ENCODE peak calls at places on chromosomes 2 and 18, in five cellular contexts. One of them, this sample, is unnamed.

GRCh38 chr2:8394131-8394530 is 287.7 kb upstream of the ID2 start:
- DNase-seq in neural progenitor cell: no peak
- DNase-seq in DND-41: peak; percentile 29
- DNase-seq in neuronal stem cell: no peak
- DNase-seq in A549: no peak
- DNase-seq in this sample: no peak

GRCh38 chr2:20541651-20542050 is 94.8 kb downstream of the RHOB start:
- DNase-seq in neural progenitor cell: no peak
- DNase-seq in DND-41: no peak
- DNase-seq in neuronal stem cell: no peak
- DNase-seq in A549: no peak
- DNase-seq in this sample: no peak

GRCh38 chr2:119106301-119106897 is 52.2 kb downstream of the C1QL2 start:
- DNase-seq in neural progenitor cell: peak; percentile 85
- DNase-seq in DND-41: peak; percentile 63
- DNase-seq in neuronal stem cell: peak; percentile 71
- DNase-seq in A549: no peak
- DNase-seq in this sample: peak; percentile 7

GRCh38 chr2:203670939-203671338 is 35.5 kb upstream of the CD28 start:
- DNase-seq in neural progenitor cell: no peak
- DNase-seq in DND-41: no peak
- DNase-seq in neuronal stem cell: no peak
- DNase-seq in A549: no peak
- DNase-seq in this sample: no peak

GRCh38 chr2:45014016-45014702 is 4.9 kb upstream of the SIX2 start:
- DNase-seq in neural progenitor cell: peak; percentile 89
- DNase-seq in DND-41: no peak
- DNase-seq in neuronal stem cell: no peak
- DNase-seq in A549: peak; percentile 96
- DNase-seq in this sample: no peak

GRCh38 chr2:120805590-120805989 is 69.9 kb downstream of the GLI2 start:
- DNase-seq in neural progenitor cell: no peak
- DNase-seq in DND-41: no peak
- DNase-seq in neuronal stem cell: no peak
- DNase-seq in A549: no peak
- DNase-seq in this sample: no peak

GRCh38 chr2:230898016-230898415 is 27.0 kb downstream of the GPR55 start:
- DNase-seq in neural progenitor cell: no peak
- DNase-seq in DND-41: no peak
- DNase-seq in neuronal stem cell: no peak
- DNase-seq in A549: no peak
- DNase-seq in this sample: no peak

GRCh38 chr18:71327443-71328120 is 1038.7 kb downstream of the SOCS6 start:
- DNase-seq in neural progenitor cell: no peak
- DNase-seq in DND-41: no peak
- DNase-seq in neuronal stem cell: no peak
- DNase-seq in A549: no peak
- DNase-seq in this sample: no peak

GRCh38 chr2:219687266-219687665 is 59.8 kb downstream of the SLC4A3 start:
- DNase-seq in neural progenitor cell: no peak
- DNase-seq in DND-41: no peak
- DNase-seq in neuronal stem cell: no peak
- DNase-seq in A549: no peak
- DNase-seq in this sample: peak; percentile 87

GRCh38 chr2:158529379-158530110 is 72.8 kb downstream of the PKP4 start:
- DNase-seq in neural progenitor cell: no peak
- DNase-seq in DND-41: no peak
- DNase-seq in neuronal stem cell: no peak
- DNase-seq in A549: no peak
- DNase-seq in this sample: peak; percentile 72

GRCh38 chr2:235493775-235494715 is at the start of gene AGAP1:
- DNase-seq in neural progenitor cell: peak; percentile 96
- DNase-seq in DND-41: no peak
- DNase-seq in neuronal stem cell: peak; percentile 86
- DNase-seq in A549: peak; percentile 70
- DNase-seq in this sample: peak; percentile 64

GRCh38 chr2:129734343-129735034 is 245.0 kb upstream of the RAB6C start:
- DNase-seq in neural progenitor cell: no peak
- DNase-seq in DND-41: no peak
- DNase-seq in neuronal stem cell: no peak
- DNase-seq in A549: no peak
- DNase-seq in this sample: no peak

GRCh38 chr2:119264781-119265692 is 41.4 kb downstream of the STEAP3 start:
- DNase-seq in neural progenitor cell: peak; percentile 72
- DNase-seq in DND-41: peak; percentile 40
- DNase-seq in neuronal stem cell: no peak
- DNase-seq in A549: peak; percentile 60
- DNase-seq in this sample: no peak

GRCh38 chr2:158893057-158893456 is 75.4 kb upstream of the TANC1 start:
- DNase-seq in neural progenitor cell: no peak
- DNase-seq in DND-41: no peak
- DNase-seq in neuronal stem cell: no peak
- DNase-seq in A549: no peak
- DNase-seq in this sample: peak; percentile 65

GRCh38 chr2:174210861-174211260 is 37.5 kb downstream of the OLA1 start:
- DNase-seq in neural progenitor cell: no peak
- DNase-seq in DND-41: no peak
- DNase-seq in neuronal stem cell: no peak
- DNase-seq in A549: no peak
- DNase-seq in this sample: no peak

GRCh38 chr2:99084256-99084655 is 57.3 kb upstream of the C2orf15 start:
- DNase-seq in neural progenitor cell: peak; percentile 13
- DNase-seq in DND-41: no peak
- DNase-seq in neuronal stem cell: no peak
- DNase-seq in A549: no peak
- DNase-seq in this sample: no peak

GRCh38 chr18:4658804-4659203 is 203.7 kb upstream of the DLGAP1 start:
- DNase-seq in neural progenitor cell: no peak
- DNase-seq in DND-41: no peak
- DNase-seq in neuronal stem cell: no peak
- DNase-seq in A549: no peak
- DNase-seq in this sample: no peak

GRCh38 chr2:217105733-217106649 is 246.1 kb upstream of the TNP1 start:
- DNase-seq in neural progenitor cell: no peak
- DNase-seq in DND-41: no peak
- DNase-seq in neuronal stem cell: no peak
- DNase-seq in A549: peak; percentile 43
- DNase-seq in this sample: peak; percentile 99

GRCh38 chr2:172107690-172108586 is 5.2 kb upstream of the DLX2 start:
- DNase-seq in neural progenitor cell: peak; percentile 35
- DNase-seq in DND-41: no peak
- DNase-seq in neuronal stem cell: peak; percentile 9
- DNase-seq in A549: no peak
- DNase-seq in this sample: no peak

GRCh38 chr2:45748239-45748638 is 96.8 kb downstream of the PRKCE start:
- DNase-seq in neural progenitor cell: no peak
- DNase-seq in DND-41: no peak
- DNase-seq in neuronal stem cell: no peak
- DNase-seq in A549: no peak
- DNase-seq in this sample: peak; percentile 13

GRCh38 chr2:219175928-219176817 is 552 bp downstream of the CNPPD1 start:
- DNase-seq in neural progenitor cell: peak; percentile 81
- DNase-seq in DND-41: no peak
- DNase-seq in neuronal stem cell: peak; percentile 59
- DNase-seq in A549: peak; percentile 33
- DNase-seq in this sample: peak; percentile 16

GRCh38 chr2:201175971-201176570 is 6.9 kb upstream of the CASP10 start:
- DNase-seq in neural progenitor cell: no peak
- DNase-seq in DND-41: no peak
- DNase-seq in neuronal stem cell: no peak
- DNase-seq in A549: no peak
- DNase-seq in this sample: no peak

GRCh38 chr2:62137431-62137830 is 58.5 kb upstream of the B3GNT2 start:
- DNase-seq in neural progenitor cell: no peak
- DNase-seq in DND-41: no peak
- DNase-seq in neuronal stem cell: no peak
- DNase-seq in A549: no peak
- DNase-seq in this sample: peak; percentile 17

GRCh38 chr18:2970762-2971659 is 41.9 kb downstream of the LPIN2 start:
- DNase-seq in neural progenitor cell: no peak
- DNase-seq in DND-41: peak; percentile 72
- DNase-seq in neuronal stem cell: no peak
- DNase-seq in A549: no peak
- DNase-seq in this sample: no peak

DNA sequence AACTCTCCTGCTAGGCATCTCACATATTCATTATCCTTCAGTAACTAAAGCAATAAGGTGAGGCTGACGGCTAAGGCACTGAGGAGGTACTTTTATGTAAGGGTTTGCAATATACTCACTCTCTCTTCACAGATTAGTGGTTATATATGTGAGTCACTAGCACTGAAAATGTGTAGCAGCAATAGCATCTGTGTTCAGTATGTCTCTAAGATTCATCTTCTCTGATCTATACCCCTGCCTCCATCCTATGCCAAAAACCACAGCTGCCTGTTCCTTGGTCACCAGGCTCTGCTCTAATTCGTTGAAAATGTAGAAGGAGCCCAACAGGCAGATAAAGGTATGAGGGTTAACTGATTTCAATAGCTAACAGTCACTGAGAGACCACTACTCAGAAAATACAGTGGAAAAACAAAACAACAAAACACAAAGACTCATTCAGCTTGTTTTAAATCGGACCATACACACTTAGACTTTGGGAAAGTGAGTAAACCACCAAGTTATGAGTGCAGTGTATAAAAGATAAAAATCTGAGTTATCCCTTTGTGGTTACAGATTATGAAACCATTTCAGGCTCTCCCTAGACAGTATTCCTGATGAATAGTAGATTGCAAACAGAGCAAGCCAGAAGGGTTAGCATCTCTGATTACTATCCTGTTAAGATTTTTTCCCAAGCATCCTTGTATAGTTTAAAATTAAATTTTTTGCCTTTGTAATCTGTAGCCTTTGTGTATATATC is 75.3 kb upstream of the CYP26B1 start:
- DNase-seq in neural progenitor cell: no peak
- DNase-seq in DND-41: no peak
- DNase-seq in neuronal stem cell: no peak
- DNase-seq in A549: no peak
- DNase-seq in this sample: peak; percentile 93
- H3K4me2 ChIP-seq in neural progenitor cell: no peak overlapping the region
- H3K4me2 ChIP-seq in DND-41: no peak overlapping the region
- H3K4me2 ChIP-seq in neuronal stem cell: no peak overlapping the region
- H3K4me2 ChIP-seq in A549: peak overlapping the region; percentile 2
- H3K4me2 ChIP-seq in this sample: peak overlapping the region; percentile 35

GRCh38 chr2:10732924-10733583 is 11.6 kb downstream of the ATP6V1C2 start:
- DNase-seq in neural progenitor cell: no peak
- DNase-seq in DND-41: no peak
- DNase-seq in neuronal stem cell: no peak
- DNase-seq in A549: no peak
- DNase-seq in this sample: no peak

GRCh38 chr2:10733980-10734379 is 12.6 kb downstream of the ATP6V1C2 start:
- DNase-seq in neural progenitor cell: no peak
- DNase-seq in DND-41: no peak
- DNase-seq in neuronal stem cell: no peak
- DNase-seq in A549: no peak
- DNase-seq in this sample: no peak

GRCh38 chr2:10738192-10738591 is 16.8 kb downstream of the ATP6V1C2 start:
- DNase-seq in neural progenitor cell: no peak
- DNase-seq in DND-41: no peak
- DNase-seq in neuronal stem cell: no peak
- DNase-seq in A549: no peak
- DNase-seq in this sample: no peak

DNA sequence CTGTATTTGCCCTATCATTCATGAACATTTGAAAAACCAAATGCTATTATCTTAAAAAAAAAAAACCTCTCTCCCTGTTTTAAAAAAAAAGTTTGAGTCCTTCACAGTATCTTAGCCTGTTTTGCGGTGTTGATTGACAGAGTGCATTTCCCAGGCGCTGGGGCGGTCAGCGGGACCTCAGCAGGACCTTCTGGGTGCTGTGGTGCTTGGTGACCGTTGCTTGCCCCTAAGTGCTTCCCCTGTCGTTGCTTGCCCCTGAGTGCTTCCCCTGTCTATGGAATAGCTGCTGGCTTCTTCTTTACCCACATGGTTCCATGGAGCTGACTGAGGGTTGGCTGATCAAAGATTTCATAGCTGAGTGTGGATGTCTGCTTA is 12.1 kb downstream of the ATP6V1C2 start:
- DNase-seq in neural progenitor cell: no peak
- DNase-seq in DND-41: no peak
- DNase-seq in neuronal stem cell: no peak
- DNase-seq in A549: no peak
- DNase-seq in this sample: no peak
- H3K4me1 ChIP-seq in neural progenitor cell: no peaks in the 10 kb centered on the region
- H3K4me1 ChIP-seq in DND-41: no peaks in the 10 kb centered on the region
- H3K4me1 ChIP-seq in neuronal stem cell: no peaks in the 10 kb centered on the region
- H3K4me1 ChIP-seq in A549: no peaks in the 10 kb centered on the region
- H3K4me1 ChIP-seq in this sample: no peaks in the 10 kb centered on the region

DNA sequence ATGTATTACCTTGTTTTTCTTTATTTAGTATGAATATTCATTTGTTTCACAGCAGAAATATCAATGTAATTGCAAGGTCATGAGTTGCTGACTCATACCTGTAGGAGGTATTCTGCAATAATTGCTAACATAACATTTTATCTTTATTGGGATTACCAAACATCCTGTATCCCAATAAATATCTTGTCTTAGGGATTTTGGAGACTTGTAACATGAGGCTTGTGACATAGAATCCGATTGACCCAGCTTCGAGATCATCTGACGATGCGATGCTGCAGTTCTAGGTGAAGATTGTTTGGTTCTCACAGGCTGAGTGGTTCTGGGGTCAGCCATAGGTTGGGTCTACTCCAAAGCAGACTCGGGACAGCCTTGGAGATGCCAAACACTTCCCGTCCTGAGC is 133.4 kb upstream of the RND3 start:
- DNase-seq in neural progenitor cell: no peak
- DNase-seq in DND-41: no peak
- DNase-seq in neuronal stem cell: no peak
- DNase-seq in A549: no peak
- DNase-seq in this sample: peak; percentile 39
- H3K4me2 ChIP-seq in neural progenitor cell: no peak overlapping the region
- H3K4me2 ChIP-seq in DND-41: no peak overlapping the region
- H3K4me2 ChIP-seq in neuronal stem cell: no peak overlapping the region
- H3K4me2 ChIP-seq in A549: peak overlapping the region; percentile 20
- H3K4me2 ChIP-seq in this sample: peak overlapping the region; percentile 28

DNA sequence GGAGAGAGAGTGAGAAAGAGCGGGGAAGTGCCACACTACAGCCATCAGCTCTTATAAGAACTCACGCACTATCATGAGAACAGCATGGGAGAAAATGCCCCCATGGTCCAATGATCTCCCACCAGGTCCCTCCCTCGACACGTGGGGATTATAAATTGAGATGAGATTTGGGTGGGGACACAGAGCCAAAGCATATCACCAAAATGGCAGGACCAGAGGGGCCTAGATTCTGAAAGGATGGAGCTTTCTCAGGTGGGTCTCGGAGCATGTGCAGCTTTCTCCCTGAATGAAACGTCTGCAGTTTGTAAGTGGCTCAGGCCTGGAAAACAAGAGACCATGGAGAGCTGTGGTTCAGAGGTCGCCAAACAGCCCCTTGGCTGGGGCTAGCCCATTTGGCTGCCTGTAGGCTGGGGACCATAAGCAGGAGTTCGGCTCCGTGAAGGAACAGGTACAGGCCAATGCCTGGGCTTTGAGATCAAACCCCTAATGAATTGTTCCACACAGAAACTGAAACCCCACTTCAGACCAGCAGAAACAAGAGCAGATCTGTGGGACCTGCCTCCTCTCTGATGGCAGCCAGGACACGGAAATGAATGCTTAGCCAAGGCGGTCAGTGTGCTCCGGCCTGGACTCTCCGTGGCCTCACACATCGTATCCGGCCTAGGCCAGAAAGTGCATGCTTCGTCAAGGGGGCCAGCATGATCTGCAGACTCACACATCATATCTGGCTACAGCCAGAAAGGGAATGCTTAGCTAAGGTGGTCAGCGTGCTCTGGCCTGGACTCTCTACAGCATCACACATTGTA is 111.2 kb upstream of the TMEM18 start:
- DNase-seq in neural progenitor cell: no peak
- DNase-seq in DND-41: no peak
- DNase-seq in neuronal stem cell: no peak
- DNase-seq in A549: no peak
- DNase-seq in this sample: no peak
- H3K4me1 ChIP-seq in neural progenitor cell: no peaks in the 10 kb centered on the region
- H3K4me1 ChIP-seq in DND-41: no peaks in the 10 kb centered on the region
- H3K4me1 ChIP-seq in neuronal stem cell: no peaks in the 10 kb centered on the region
- H3K4me1 ChIP-seq in A549: no peaks in the 10 kb centered on the region
- H3K4me1 ChIP-seq in this sample: no peaks in the 10 kb centered on the region

This sample was measured in astrocyte.